ENCODE peak calls at places on chromosome 1, in eight cellular contexts. L, X, U, K, N, P, Z and D are unnamed samples.

GRCh38 chr1:56617141-56617540 is 28.0 kb upstream of the PRKAA2 start:
- DNase-seq in N (no peak), X (peak; percentile 12), L (no peak), K (no peak), Z (no peak), U (peak; percentile 4), P (no peak), D (peak; percentile 27)

GRCh38 chr1:198929961-198930599 is 291.2 kb downstream of the PTPRC start:
- DNase-seq in P (peak; percentile 54), L (no peak), K (no peak), Z (no peak), X (peak; percentile 75), N (no peak), U (peak; percentile 50), D (peak; percentile 31)

GRCh38 chr1:78040484-78041089 is 5.2 kb upstream of the GIPC2 start:
- DNase-seq in Z (no peak), X (no peak), P (no peak), K (no peak), L (no peak), N (no peak), U (no peak), D (no peak)

GRCh38 chr1:35448344-35448801 is 108.8 kb downstream of the KIAA0319L start:
- DNase-seq in L (no peak), X (peak; percentile 92), Z (no peak), U (peak; percentile 97), K (no peak), P (no peak), N (peak; percentile 79), D (peak; percentile 93)

GRCh38 chr1:203661572-203661971 is 34.9 kb downstream of the ATP2B4 start:
- DNase-seq in X (no peak), U (peak; percentile 45), N (peak; percentile 42), K (no peak), L (peak; percentile 65), Z (no peak), P (no peak), D (no peak)

GRCh38 chr1:247322437-247322836 is 9.2 kb downstream of the ZNF496 start:
- DNase-seq in U (no peak), Z (no peak), P (no peak), L (no peak), N (no peak), K (no peak), X (no peak), D (no peak)

GRCh38 chr1:181669209-181669608 is 185.9 kb downstream of the CACNA1E start:
- DNase-seq in N (no peak), L (no peak), Z (no peak), K (no peak), P (no peak), X (peak; percentile 9), U (peak; percentile 9), D (no peak)

GRCh38 chr1:15426492-15427279 is 11.6 kb upstream of the CTRC start:
- DNase-seq in X (peak; percentile 53), U (no peak), K (no peak), P (no peak), Z (peak; percentile 84), L (no peak), N (no peak), D (no peak)

GRCh38 chr1:191174298-191174697 is 696.6 kb upstream of the BRINP3 start:
- DNase-seq in L (no peak), N (no peak), U (no peak), K (peak; percentile 0), P (peak; percentile 86), X (no peak), Z (no peak), D (no peak)

GRCh38 chr1:12617511-12617900 is 504 bp downstream of the DHRS3 start:
- DNase-seq in K (no peak), P (peak; percentile 26), L (no peak), U (peak; percentile 77), N (no peak), X (no peak), Z (peak; percentile 59), D (no peak)

DNA sequence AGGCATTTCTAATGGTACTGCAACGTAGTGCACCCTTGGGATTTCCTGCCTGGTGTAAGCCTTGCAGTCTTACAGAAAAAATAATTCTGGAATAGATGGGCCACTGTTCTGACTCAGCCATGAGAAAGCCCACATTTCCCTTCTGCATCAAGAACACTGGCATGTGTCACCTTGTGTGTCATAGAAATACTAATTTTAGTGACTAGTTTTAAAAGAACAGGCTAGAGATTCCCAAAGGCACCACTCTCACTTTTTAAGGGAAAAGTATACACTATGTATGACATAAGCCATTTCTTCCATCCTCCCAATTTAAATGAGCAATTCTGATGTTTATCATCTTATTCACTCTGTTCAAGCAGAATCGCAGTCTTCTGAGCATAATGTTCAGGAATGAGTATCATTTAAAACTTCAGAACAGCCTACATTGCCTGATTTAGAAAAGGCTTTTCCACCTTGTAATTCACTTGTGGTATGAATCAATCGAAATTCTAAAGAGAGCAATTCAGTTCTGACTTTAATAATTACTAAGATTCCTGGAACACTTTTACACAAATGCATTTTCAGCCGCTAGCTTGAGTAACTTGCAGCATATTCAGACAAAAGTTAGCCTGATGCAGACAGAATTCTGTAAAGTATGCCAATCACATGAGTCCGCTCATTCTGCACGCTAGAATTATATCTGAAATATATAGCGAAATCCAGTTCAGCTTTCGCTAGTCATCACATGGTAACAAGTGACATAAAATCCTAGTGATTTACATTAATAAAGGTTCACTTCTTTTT is 18.9 kb downstream of the RGS13 start:
- DNase-seq in U (peak; percentile 21), L (no peak), N (no peak), K (no peak), Z (no peak), X (peak; percentile 57), P (no peak), D (peak; percentile 81)
- H3K36me3 ChIP-seq in U (no peaks in the 10 kb centered on the region), L (no peaks in the 10 kb centered on the region), N (no peaks in the 10 kb centered on the region), K (no peaks in the 10 kb centered on the region), Z (no peaks in the 10 kb centered on the region), X (no peaks in the 10 kb centered on the region), P (no peaks in the 10 kb centered on the region), D (no peaks in the 10 kb centered on the region)

DNA sequence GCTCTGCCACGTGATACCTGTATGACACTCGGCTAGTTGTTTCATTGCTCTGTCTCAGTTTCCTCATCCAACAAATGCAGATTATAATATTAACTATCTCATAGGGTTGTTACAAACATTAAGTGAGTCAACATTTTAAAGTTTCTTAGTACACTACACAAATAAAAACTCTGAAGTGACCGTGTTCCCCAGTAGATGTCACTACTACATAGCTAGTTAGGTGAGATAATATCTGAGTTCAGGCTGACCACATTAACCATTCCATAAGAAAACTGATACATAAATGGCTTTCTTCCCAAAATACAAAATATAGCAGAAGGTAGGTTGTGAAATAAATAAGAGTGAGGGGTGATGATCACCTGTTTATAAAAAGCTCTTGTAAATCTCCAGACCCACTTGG is 214.1 kb downstream of the NUF2 start:
- DNase-seq in U (peak; percentile 3), L (peak; percentile 10), N (no peak), P (peak; percentile 31), X (peak; percentile 6), K (no peak), Z (no peak), D (peak; percentile 5)
- H3K4me3 ChIP-seq in U (no peak overlapping the region), L (no peak overlapping the region), N (no peak overlapping the region), P (no peak overlapping the region), X (no peak overlapping the region), K (no peak overlapping the region), Z (no peak overlapping the region), D (no peak overlapping the region)

GRCh38 chr1:18691648-18692047 is 61.0 kb downstream of the PAX7 start:
- DNase-seq in N (no peak), L (no peak), Z (no peak), K (no peak), X (no peak), P (no peak), U (no peak), D (no peak)
- H3K27me3 ChIP-seq in N (no peaks in the 10 kb centered on the region), L (peaks cover 8% of the 10 kb centered on the region), Z (no peaks in the 10 kb centered on the region), K (no peaks in the 10 kb centered on the region), X (peaks cover 7% of the 10 kb centered on the region), P (peaks cover 91% of the 10 kb centered on the region), U (no peaks in the 10 kb centered on the region), D (no peaks in the 10 kb centered on the region)

GRCh38 chr1:166844791-166845190 is 5.5 kb downstream of the POGK start:
- DNase-seq in N (no peak), X (no peak), P (no peak), U (no peak), L (no peak), Z (no peak), K (no peak), D (no peak)

GRCh38 chr1:166843769-166844596 is 4.7 kb downstream of the POGK start:
- DNase-seq in L (no peak), P (no peak), Z (no peak), N (no peak), X (peak; percentile 4), U (no peak), K (no peak), D (no peak)

GRCh38 chr1:166849135-166849534 is 9.9 kb downstream of the POGK start:
- DNase-seq in K (no peak), L (no peak), P (no peak), N (no peak), X (no peak), U (no peak), Z (no peak), D (no peak)

GRCh38 chr1:166852918-166853317 is 13.6 kb downstream of the POGK start:
- DNase-seq in L (no peak), X (no peak), P (no peak), N (no peak), K (no peak), U (no peak), Z (no peak), D (no peak)

DNA sequence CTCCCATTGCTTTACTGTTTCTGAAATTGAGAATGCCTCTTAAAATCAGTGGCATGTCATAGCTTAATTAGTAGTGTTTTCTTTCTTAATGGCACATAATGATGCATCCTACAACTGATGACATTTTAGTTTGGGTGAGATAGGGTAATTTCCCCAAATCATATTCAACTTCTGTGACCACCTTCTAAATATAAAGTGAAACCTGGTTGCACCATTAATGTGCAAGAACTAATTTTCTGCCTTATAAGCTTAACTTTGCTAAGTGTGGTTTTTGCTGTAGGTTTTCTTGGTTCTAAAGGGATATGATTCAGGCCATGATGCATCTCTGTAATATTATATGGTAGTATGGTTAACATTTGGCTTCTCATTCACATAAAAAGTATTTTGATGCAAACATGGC is 8.9 kb downstream of the POGK start:
- DNase-seq in K (no peak), L (no peak), X (no peak), P (no peak), Z (no peak), U (no peak), N (no peak), D (no peak)
- H3K36me3 ChIP-seq in K (peaks cover 50% of the 10 kb centered on the region), L (peaks cover 54% of the 10 kb centered on the region), X (peaks cover 76% of the 10 kb centered on the region), P (peaks cover 17% of the 10 kb centered on the region), Z (no peaks in the 10 kb centered on the region), U (peaks cover 62% of the 10 kb centered on the region), N (peaks cover 32% of the 10 kb centered on the region), D (peaks cover 55% of the 10 kb centered on the region)

GRCh38 chr1:235971020-235971419 is 93.9 kb downstream of the NID1 start:
- DNase-seq in U (no peak), L (no peak), P (no peak), K (no peak), Z (no peak), N (no peak), X (no peak), D (no peak)
- H3K4me3 ChIP-seq in U (no peak overlapping the region), L (no peak overlapping the region), P (no peak overlapping the region), K (no peak overlapping the region), Z (no peak overlapping the region), N (no peak overlapping the region), X (no peak overlapping the region), D (no peak overlapping the region)

DNA sequence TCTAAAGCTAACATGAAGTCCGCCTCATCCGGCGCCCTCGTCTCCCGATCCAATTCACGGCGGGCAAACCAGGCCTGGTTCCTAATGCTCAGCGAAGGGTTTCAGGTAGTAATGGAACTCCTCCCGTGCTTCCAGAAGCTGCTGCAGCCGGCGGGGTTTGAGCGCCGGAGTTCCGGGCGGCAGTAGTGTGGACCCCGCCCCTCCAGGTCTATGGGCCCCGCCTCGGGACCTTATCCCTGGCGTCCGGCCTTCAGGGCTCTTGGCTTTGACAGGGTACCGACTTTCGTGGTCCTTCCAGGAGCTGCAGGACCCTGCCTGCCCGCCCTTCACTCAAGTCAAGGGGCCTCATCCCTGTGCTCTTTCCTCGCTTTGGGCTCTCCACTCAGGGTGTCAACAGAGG is 304.1 kb downstream of the FAM72C start:
- DNase-seq in X (no peak), K (no peak), Z (no peak), N (no peak), L (no peak), P (no peak), U (no peak), D (no peak)
- H3K27me3 ChIP-seq in X (no peaks in the 10 kb centered on the region), K (peaks cover 58% of the 10 kb centered on the region), Z (no peaks in the 10 kb centered on the region), N (no peaks in the 10 kb centered on the region), L (peaks cover 24% of the 10 kb centered on the region), P (no peaks in the 10 kb centered on the region), U (no peaks in the 10 kb centered on the region), D (no peaks in the 10 kb centered on the region)